ENCODE peak calls at places on chromosomes 12 and 14, in six cellular contexts. T, F, I, K, X and N are unnamed samples.

GRCh38 chr12:45581112-45581511 is 148.4 kb upstream of the ARID2 start:
- ATAC-seq in F (no peak), T (no peak), I (no peak), K (no peak), X (no peak), N (no peak)

GRCh38 chr14:49858383-49858782 is 5.8 kb upstream of the NEMF start:
- ATAC-seq in K (no peak), F (no peak), I (no peak), T (no peak), X (no peak), N (no peak)

GRCh38 chr12:111445311-111446043 is 39.8 kb downstream of the SH2B3 start:
- ATAC-seq in K (no peak), X (no peak), I (peak; percentile 9), T (no peak), F (no peak), N (peak; percentile 20)

GRCh38 chr14:52776816-52777215 is 14.6 kb downstream of the GNPNAT1 start:
- ATAC-seq in K (peak; percentile 48), T (no peak), X (no peak), I (no peak), F (no peak), N (no peak)

GRCh38 chr14:104795781-104796681 is 483 bp upstream of the AKT1 start:
- ATAC-seq in F (peak; percentile 52), K (peak; percentile 56), I (peak; percentile 26), X (no peak), T (peak; percentile 46), N (peak; percentile 73)

GRCh38 chr12:105223884-105224283 is 12.1 kb downstream of the APPL2 start:
- ATAC-seq in T (no peak), I (no peak), X (no peak), K (no peak), F (no peak), N (no peak)

GRCh38 chr14:71394386-71394785 is 487.1 kb downstream of the PCNX1 start:
- ATAC-seq in X (no peak), K (no peak), T (no peak), F (no peak), I (no peak), N (no peak)

GRCh38 chr12:70379856-70380255 is 13.8 kb downstream of the KCNMB4 start:
- ATAC-seq in T (no peak), X (no peak), F (no peak), K (no peak), I (no peak), N (no peak)

GRCh38 chr14:52678591-52678990 is 16.8 kb downstream of the ERO1A start:
- ATAC-seq in X (peak; percentile 54), K (peak; percentile 72), F (peak; percentile 61), I (peak; percentile 70), T (no peak), N (no peak)

GRCh38 chr12:50979369-50980052 is 27.2 kb downstream of the HIGD1C start:
- ATAC-seq in K (no peak), X (no peak), I (no peak), F (no peak), T (no peak), N (no peak)

GRCh38 chr12:68234140-68234539 is 8.5 kb upstream of the IL26 start:
- ATAC-seq in I (no peak), X (no peak), T (no peak), K (peak; percentile 39), F (no peak), N (no peak)

GRCh38 chr14:69719501-69719951 is 47.4 kb upstream of the SRSF5 start:
- ATAC-seq in K (no peak), T (peak; percentile 74), X (no peak), I (peak; percentile 29), F (no peak), N (peak; percentile 77)

GRCh38 chr12:10304161-10304574 is 3.5 kb upstream of the KLRD1 start:
- ATAC-seq in X (no peak), I (no peak), T (no peak), K (no peak), F (peak; percentile 52), N (no peak)

GRCh38 chr12:105386431-105386830 is 55.9 kb downstream of the C12orf75 start:
- ATAC-seq in X (no peak), F (no peak), K (no peak), T (no peak), I (no peak), N (no peak)

GRCh38 chr14:62662811-62663477 is 382.3 kb downstream of the KCNH5 start:
- ATAC-seq in I (no peak), T (no peak), F (no peak), K (no peak), X (no peak), N (no peak)

GRCh38 chr12:55652352-55652751 is 15.7 kb downstream of the OR10P1 start:
- ATAC-seq in I (no peak), X (peak; percentile 28), K (peak; percentile 64), F (peak; percentile 62), T (no peak), N (no peak)

GRCh38 chr12:14886271-14886670 is 617 bp upstream of the MGP start:
- ATAC-seq in T (no peak), X (no peak), K (no peak), I (no peak), F (no peak), N (no peak)

GRCh38 chr12:84070311-84070710 is 842.3 kb downstream of the SLC6A15 start:
- ATAC-seq in K (no peak), T (peak; percentile 78), F (no peak), X (peak; percentile 64), I (no peak), N (peak; percentile 85)

GRCh38 chr12:90216815-90217214 is 508.2 kb upstream of the ATP2B1 start:
- ATAC-seq in I (no peak), X (no peak), T (no peak), K (no peak), F (no peak), N (no peak)

GRCh38 chr12:92261071-92261470 is 115.4 kb upstream of the BTG1 start:
- ATAC-seq in F (no peak), X (no peak), K (no peak), I (no peak), T (no peak), N (no peak)

GRCh38 chr12:2559931-2560715 is 234.6 kb upstream of the FKBP4 start:
- ATAC-seq in T (no peak), X (no peak), F (no peak), I (no peak), K (no peak), N (no peak)